ENCODE peak calls at places on chromosomes 4 and X, in six cellular contexts. L is GOT3; H is AG10803; Q is GM04504; R is colonic mucosa; U is activated CD8-positive, alpha-beta memory T cell treated with anti-CD3 and anti-CD28 coated beads, Interleukin-2, amount 50 U/mL, for 48 hours. I is an unnamed sample.

GRCh38 chr4:10055871-10056270 is 34.6 kb upstream of the SLC2A9 start:
- DNase-seq in L (no peak), H (no peak), Q (no peak), R (no peak), U (no peak), I (no peak)

GRCh38 chr4:127012549-127012948 is 620.2 kb upstream of the INTU start:
- DNase-seq in L (no peak), H (peak), Q (peak), R (no peak), U (no peak), I (no peak)

GRCh38 chrX:149630681-149631292 is 805 bp downstream of the TMEM185A start:
- DNase-seq in L (no peak), H (peak), Q (no peak), R (no peak), U (no peak), I (no peak)

GRCh38 chr4:183181081-183181480 is 82.0 kb downstream of the WWC2 start:
- DNase-seq in L (no peak), H (no peak), Q (no peak), R (no peak), U (no peak), I (no peak)

GRCh38 chr4:137819964-137820383 is 287.7 kb upstream of the PCDH18 start:
- DNase-seq in L (no peak), H (peak), Q (peak), R (no peak), U (no peak), I (no peak)

GRCh38 chrX:141732031-141732430 is 33.5 kb upstream of the SPANXD start:
- DNase-seq in L (no peak), H (peak), Q (no peak), R (no peak), U (no peak), I (no peak)

GRCh38 chr4:63578383-63578782 is 830.9 kb downstream of the TECRL start:
- DNase-seq in L (no peak), H (no peak), Q (no peak), R (no peak), U (no peak), I (no peak)

GRCh38 chrX:104136241-104137019 is 20.4 kb downstream of the SLC25A53 start:
- DNase-seq in L (peak), H (peak), Q (peak), R (peak), U (peak), I (peak)

GRCh38 chr4:62344474-62344873 is 1144.3 kb downstream of the ADGRL3 start:
- DNase-seq in L (no peak), H (no peak), Q (no peak), R (no peak), U (no peak), I (no peak)

GRCh38 chrX:153443476-153444332 is 2.2 kb downstream of the TREX2 start:
- DNase-seq in L (no peak), H (no peak), Q (no peak), R (no peak), U (no peak), I (no peak)

GRCh38 chr4:83010522-83011318 is at the start of gene LIN54:
- DNase-seq in L (peak), H (peak), Q (peak), R (peak), U (peak), I (peak)

GRCh38 chrX:129932137-129932791 is 26.3 kb downstream of the UTP14A start:
- DNase-seq in L (peak), H (peak), Q (peak), R (peak), U (peak), I (peak)

GRCh38 chr4:10096201-10096975 is 20.2 kb downstream of the WDR1 start:
- DNase-seq in L (peak), H (peak), Q (peak), R (peak), U (peak), I (peak)

GRCh38 chr4:48962636-48963035 is 23.4 kb upstream of the CWH43 start:
- DNase-seq in L (no peak), H (no peak), Q (no peak), R (no peak), U (no peak), I (no peak)

GRCh38 chrX:39204945-39205344 is 403.7 kb downstream of the MID1IP1 start:
- DNase-seq in L (no peak), H (no peak), Q (no peak), R (no peak), U (peak), I (no peak)

GRCh38 chr4:157763490-157763889 is 409.3 kb downstream of the GASK1B start:
- DNase-seq in L (no peak), H (no peak), Q (no peak), R (no peak), U (no peak), I (no peak)

GRCh38 chrX:40485427-40485826 is 95.3 kb upstream of the ATP6AP2 start:
- DNase-seq in L (no peak), H (no peak), Q (no peak), R (no peak), U (no peak), I (no peak)

GRCh38 chrX:155094468-155095061 is 23.3 kb downstream of the BRCC3 start:
- DNase-seq in L (no peak), H (peak), Q (no peak), R (no peak), U (no peak), I (no peak)

GRCh38 chrX:65679071-65679540 is 11.7 kb downstream of the MSN start:
- DNase-seq in L (no peak), H (no peak), Q (no peak), R (no peak), U (no peak), I (no peak)

GRCh38 chrX:69162466-69162865 is 2.8 kb downstream of the PJA1 start:
- DNase-seq in L (no peak), H (no peak), Q (no peak), R (no peak), U (no peak), I (no peak)

GRCh38 chr4:8911311-8912088 is 39.9 kb upstream of the HMX1 start:
- DNase-seq in L (peak), H (peak), Q (peak), R (peak), U (peak), I (peak)

GRCh38 chrX:41923925-41924693 is 755 bp upstream of the CASK start:
- DNase-seq in L (no peak), H (peak), Q (no peak), R (peak), U (no peak), I (peak)

GRCh38 chr4:133147922-133148689 is 988 bp upstream of the PCDH10 start:
- DNase-seq in L (no peak), H (peak), Q (no peak), R (no peak), U (no peak), I (no peak)

GRCh38 chr4:107592518-107592917 is 127.5 kb downstream of the PAPSS1 start:
- DNase-seq in L (no peak), H (no peak), Q (no peak), R (no peak), U (no peak), I (no peak)

GRCh38 chrX:67780694-67781109 is 236.9 kb downstream of the AR start:
- DNase-seq in L (no peak), H (peak), Q (peak), R (peak), U (no peak), I (no peak)

GRCh38 chrX:45515262-45516215 is 314.9 kb upstream of the DIPK2B start:
- DNase-seq in L (peak), H (peak), Q (peak), R (peak), U (peak), I (peak)

GRCh38 chr4:106329027-106329618 is 12.8 kb downstream of the AIMP1 start:
- DNase-seq in L (no peak), H (peak), Q (no peak), R (no peak), U (no peak), I (no peak)

GRCh38 chr4:8393593-8394038 is 46.9 kb downstream of the ACOX3 start:
- DNase-seq in L (peak), H (peak), Q (peak), R (peak), U (no peak), I (no peak)

GRCh38 chr4:163404570-163404969 is 60.9 kb downstream of the NPY5R start:
- DNase-seq in L (no peak), H (no peak), Q (no peak), R (no peak), U (no peak), I (no peak)

GRCh38 chrX:1336331-1337143 is at the start of gene IL3RA:
- DNase-seq in L (no peak), H (peak), Q (peak), R (peak), U (no peak), I (no peak)

GRCh38 chrX:110381216-110381615 is 22.6 kb downstream of the RTL9 start:
- DNase-seq in L (no peak), H (peak), Q (no peak), R (no peak), U (no peak), I (no peak)

GRCh38 chr4:26484032-26484515 is 6.2 kb downstream of the CCKAR start:
- DNase-seq in L (no peak), H (peak), Q (peak), R (no peak), U (no peak), I (no peak)

GRCh38 chr4:92387459-92388069 is 83.8 kb downstream of the GRID2 start:
- DNase-seq in L (no peak), H (peak), Q (peak), R (no peak), U (no peak), I (no peak)

GRCh38 chr4:40576651-40577480 is 52.8 kb downstream of the RBM47 start:
- DNase-seq in L (peak), H (peak), Q (peak), R (peak), U (no peak), I (no peak)

GRCh38 chr4:65023877-65024670 is 614.8 kb upstream of the TECRL start:
- DNase-seq in L (no peak), H (no peak), Q (no peak), R (no peak), U (no peak), I (no peak)

GRCh38 chrX:57964975-57965374 is 54.7 kb upstream of the ZXDA start:
- DNase-seq in L (no peak), H (no peak), Q (no peak), R (no peak), U (no peak), I (no peak)

GRCh38 chr4:100087743-100088142 is 102.5 kb downstream of the DDIT4L start:
- DNase-seq in L (no peak), H (peak), Q (peak), R (no peak), U (no peak), I (no peak)